ENCODE peak calls at places on chromosomes 2 and 18, in eight cellular contexts. One of them, this sample, is unnamed.

GRCh38 chr2:69955029-69955428 is 6.4 kb downstream of the ASPRV1 start:
- DNase-seq in adrenal gland: no peak
- DNase-seq in GM23338: no peak
- DNase-seq in heart left ventricle: no peak
- DNase-seq in left ventricle myocardium inferior: no peak
- DNase-seq in suprapubic skin: no peak
- DNase-seq in sigmoid colon: no peak
- DNase-seq in transverse colon: no peak
- DNase-seq in this sample: peak; percentile 35

GRCh38 chr2:150474326-150475074 is 13.0 kb downstream of the RND3 start:
- DNase-seq in adrenal gland: no peak
- DNase-seq in left ventricle myocardium inferior: no peak
- DNase-seq in heart left ventricle: no peak
- DNase-seq in transverse colon: no peak
- DNase-seq in suprapubic skin: no peak
- DNase-seq in GM23338: no peak
- DNase-seq in sigmoid colon: no peak
- DNase-seq in this sample: no peak

GRCh38 chr18:52716926-52717325 is 376.9 kb downstream of the DCC start:
- DNase-seq in heart left ventricle: no peak
- DNase-seq in transverse colon: peak; percentile 73
- DNase-seq in sigmoid colon: no peak
- DNase-seq in GM23338: peak; percentile 24
- DNase-seq in adrenal gland: peak; percentile 21
- DNase-seq in suprapubic skin: no peak
- DNase-seq in left ventricle myocardium inferior: no peak
- DNase-seq in this sample: no peak

GRCh38 chr2:38835015-38835601 is 40.6 kb downstream of the DHX57 start:
- DNase-seq in adrenal gland: no peak
- DNase-seq in suprapubic skin: no peak
- DNase-seq in left ventricle myocardium inferior: no peak
- DNase-seq in GM23338: peak; percentile 75
- DNase-seq in heart left ventricle: no peak
- DNase-seq in transverse colon: no peak
- DNase-seq in sigmoid colon: no peak
- DNase-seq in this sample: no peak

GRCh38 chr2:117071556-117072102 is 742.9 kb upstream of the DDX18 start:
- DNase-seq in suprapubic skin: peak; percentile 76
- DNase-seq in sigmoid colon: peak; percentile 62
- DNase-seq in GM23338: no peak
- DNase-seq in adrenal gland: no peak
- DNase-seq in transverse colon: no peak
- DNase-seq in heart left ventricle: no peak
- DNase-seq in left ventricle myocardium inferior: no peak
- DNase-seq in this sample: no peak

GRCh38 chr2:21757805-21758204 is 634.0 kb downstream of the TDRD15 start:
- DNase-seq in left ventricle myocardium inferior: peak; percentile 29
- DNase-seq in heart left ventricle: peak; percentile 58
- DNase-seq in GM23338: no peak
- DNase-seq in adrenal gland: no peak
- DNase-seq in suprapubic skin: no peak
- DNase-seq in transverse colon: no peak
- DNase-seq in sigmoid colon: no peak
- DNase-seq in this sample: no peak

GRCh38 chr2:177058747-177059146 is 153.8 kb upstream of the HNRNPA3 start:
- DNase-seq in suprapubic skin: no peak
- DNase-seq in sigmoid colon: no peak
- DNase-seq in GM23338: no peak
- DNase-seq in transverse colon: no peak
- DNase-seq in left ventricle myocardium inferior: no peak
- DNase-seq in heart left ventricle: no peak
- DNase-seq in adrenal gland: no peak
- DNase-seq in this sample: no peak

GRCh38 chr2:39494784-39495251 is 57.7 kb upstream of the MAP4K3 start:
- DNase-seq in adrenal gland: no peak
- DNase-seq in heart left ventricle: peak; percentile 47
- DNase-seq in left ventricle myocardium inferior: no peak
- DNase-seq in sigmoid colon: no peak
- DNase-seq in transverse colon: no peak
- DNase-seq in suprapubic skin: no peak
- DNase-seq in GM23338: peak; percentile 51
- DNase-seq in this sample: no peak

GRCh38 chr2:32564417-32565035 is 63.3 kb upstream of the TTC27 start:
- DNase-seq in adrenal gland: no peak
- DNase-seq in heart left ventricle: no peak
- DNase-seq in sigmoid colon: no peak
- DNase-seq in GM23338: peak; percentile 30
- DNase-seq in suprapubic skin: no peak
- DNase-seq in left ventricle myocardium inferior: no peak
- DNase-seq in transverse colon: no peak
- DNase-seq in this sample: no peak

GRCh38 chr2:187390891-187391290 is 57.2 kb downstream of the CALCRL start:
- DNase-seq in left ventricle myocardium inferior: no peak
- DNase-seq in sigmoid colon: no peak
- DNase-seq in GM23338: no peak
- DNase-seq in adrenal gland: no peak
- DNase-seq in suprapubic skin: no peak
- DNase-seq in heart left ventricle: no peak
- DNase-seq in transverse colon: no peak
- DNase-seq in this sample: no peak

GRCh38 chr2:154375625-154376020 is 322.9 kb upstream of the KCNJ3 start:
- DNase-seq in suprapubic skin: no peak
- DNase-seq in left ventricle myocardium inferior: no peak
- DNase-seq in sigmoid colon: no peak
- DNase-seq in heart left ventricle: no peak
- DNase-seq in GM23338: peak; percentile 85
- DNase-seq in adrenal gland: no peak
- DNase-seq in transverse colon: no peak
- DNase-seq in this sample: no peak

GRCh38 chr18:59505311-59505710 is 146.2 kb upstream of the LMAN1 start:
- DNase-seq in adrenal gland: no peak
- DNase-seq in transverse colon: no peak
- DNase-seq in sigmoid colon: no peak
- DNase-seq in suprapubic skin: no peak
- DNase-seq in left ventricle myocardium inferior: no peak
- DNase-seq in heart left ventricle: no peak
- DNase-seq in GM23338: no peak
- DNase-seq in this sample: no peak

GRCh38 chr2:221969087-221969829 is 329.5 kb downstream of the PAX3 start:
- DNase-seq in heart left ventricle: no peak
- DNase-seq in transverse colon: no peak
- DNase-seq in GM23338: peak; percentile 65
- DNase-seq in adrenal gland: peak; percentile 28
- DNase-seq in left ventricle myocardium inferior: no peak
- DNase-seq in sigmoid colon: no peak
- DNase-seq in suprapubic skin: no peak
- DNase-seq in this sample: no peak

GRCh38 chr2:215828528-215829184 is 184.7 kb downstream of the MREG start:
- DNase-seq in adrenal gland: peak; percentile 78
- DNase-seq in transverse colon: peak; percentile 58
- DNase-seq in GM23338: peak; percentile 89
- DNase-seq in heart left ventricle: no peak
- DNase-seq in sigmoid colon: peak; percentile 71
- DNase-seq in left ventricle myocardium inferior: no peak
- DNase-seq in suprapubic skin: no peak
- DNase-seq in this sample: peak; percentile 38

GRCh38 chr2:6977095-6977777 is 60.0 kb downstream of the RNF144A start:
- DNase-seq in GM23338: no peak
- DNase-seq in heart left ventricle: peak; percentile 63
- DNase-seq in left ventricle myocardium inferior: peak; percentile 78
- DNase-seq in adrenal gland: peak; percentile 83
- DNase-seq in suprapubic skin: no peak
- DNase-seq in transverse colon: peak; percentile 70
- DNase-seq in sigmoid colon: peak; percentile 91
- DNase-seq in this sample: peak; percentile 68

GRCh38 chr2:208584387-208584965 is 177.9 kb downstream of the PTH2R start:
- DNase-seq in adrenal gland: no peak
- DNase-seq in left ventricle myocardium inferior: no peak
- DNase-seq in GM23338: no peak
- DNase-seq in heart left ventricle: no peak
- DNase-seq in suprapubic skin: no peak
- DNase-seq in sigmoid colon: no peak
- DNase-seq in transverse colon: no peak
- DNase-seq in this sample: no peak

GRCh38 chr2:101748000-101748399 is 50.5 kb downstream of the MAP4K4 start:
- DNase-seq in transverse colon: no peak
- DNase-seq in sigmoid colon: no peak
- DNase-seq in suprapubic skin: no peak
- DNase-seq in GM23338: no peak
- DNase-seq in heart left ventricle: no peak
- DNase-seq in adrenal gland: no peak
- DNase-seq in left ventricle myocardium inferior: no peak
- DNase-seq in this sample: no peak

GRCh38 chr2:46519265-46519664 is 39.9 kb downstream of the TMEM247 start:
- DNase-seq in sigmoid colon: no peak
- DNase-seq in left ventricle myocardium inferior: no peak
- DNase-seq in adrenal gland: no peak
- DNase-seq in heart left ventricle: no peak
- DNase-seq in suprapubic skin: no peak
- DNase-seq in transverse colon: no peak
- DNase-seq in GM23338: no peak
- DNase-seq in this sample: no peak

GRCh38 chr2:78070693-78071092 is 548.5 kb upstream of the LRRTM4 start:
- DNase-seq in GM23338: no peak
- DNase-seq in suprapubic skin: no peak
- DNase-seq in sigmoid colon: no peak
- DNase-seq in left ventricle myocardium inferior: no peak
- DNase-seq in adrenal gland: no peak
- DNase-seq in heart left ventricle: no peak
- DNase-seq in transverse colon: no peak
- DNase-seq in this sample: no peak

GRCh38 chr2:119435953-119436297 is 4.3 kb downstream of the TMEM37 start:
- DNase-seq in sigmoid colon: no peak
- DNase-seq in suprapubic skin: no peak
- DNase-seq in GM23338: no peak
- DNase-seq in left ventricle myocardium inferior: no peak
- DNase-seq in adrenal gland: no peak
- DNase-seq in heart left ventricle: no peak
- DNase-seq in transverse colon: no peak
- DNase-seq in this sample: no peak

GRCh38 chr2:174400853-174401252 is 5.3 kb downstream of the SCRN3 start:
- DNase-seq in GM23338: no peak
- DNase-seq in left ventricle myocardium inferior: no peak
- DNase-seq in sigmoid colon: no peak
- DNase-seq in transverse colon: no peak
- DNase-seq in heart left ventricle: no peak
- DNase-seq in suprapubic skin: no peak
- DNase-seq in adrenal gland: no peak
- DNase-seq in this sample: no peak

DNA sequence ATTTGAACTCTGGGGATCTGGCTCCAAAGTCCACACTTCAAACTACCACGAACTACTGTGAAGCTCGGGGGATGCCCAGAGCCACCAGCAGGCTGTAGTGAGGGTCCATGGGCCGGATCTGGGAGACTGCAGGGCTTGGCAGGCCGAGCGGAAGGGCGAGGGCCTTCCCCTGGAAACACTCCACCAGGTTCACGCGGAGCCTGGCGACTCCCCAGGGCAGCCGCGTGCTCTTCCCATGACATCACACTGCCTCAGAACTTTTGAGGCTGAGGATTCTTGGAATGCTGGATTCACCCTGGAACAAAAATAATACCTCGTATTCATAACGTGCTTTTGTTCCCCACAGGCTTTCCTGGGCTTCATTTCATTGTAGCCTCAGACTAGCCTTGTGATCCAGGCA is 201.0 kb downstream of the SMAD7 start:
- DNase-seq in suprapubic skin: peak; percentile 83
- DNase-seq in adrenal gland: no peak
- DNase-seq in sigmoid colon: peak; percentile 80
- DNase-seq in left ventricle myocardium inferior: peak; percentile 73
- DNase-seq in transverse colon: no peak
- DNase-seq in heart left ventricle: peak; percentile 83
- DNase-seq in GM23338: no peak
- DNase-seq in this sample: peak; percentile 18
- TF ChIP-seq CTCF in suprapubic skin: no peak
- TF ChIP-seq CTCF in adrenal gland: no peak
- TF ChIP-seq CTCF in sigmoid colon: no peak
- TF ChIP-seq CTCF in left ventricle myocardium inferior: peak; percentile 58
- TF ChIP-seq CTCF in transverse colon: no peak
- TF ChIP-seq CTCF in heart left ventricle: peak; percentile 40
- TF ChIP-seq CTCF in GM23338: no peak
- TF ChIP-seq CTCF in this sample: peak; percentile 25

GRCh38 chr2:237228226-237228625 is 142.5 kb downstream of the COPS8 start:
- DNase-seq in suprapubic skin: no peak
- DNase-seq in sigmoid colon: no peak
- DNase-seq in heart left ventricle: no peak
- DNase-seq in adrenal gland: no peak
- DNase-seq in transverse colon: no peak
- DNase-seq in GM23338: no peak
- DNase-seq in left ventricle myocardium inferior: no peak
- DNase-seq in this sample: no peak
- H3K4me3 ChIP-seq in suprapubic skin: no peak overlapping the region
- H3K4me3 ChIP-seq in sigmoid colon: no peak overlapping the region
- H3K4me3 ChIP-seq in heart left ventricle: no peak overlapping the region
- H3K4me3 ChIP-seq in adrenal gland: no peak overlapping the region
- H3K4me3 ChIP-seq in transverse colon: no peak overlapping the region
- H3K4me3 ChIP-seq in GM23338: no peak overlapping the region
- H3K4me3 ChIP-seq in left ventricle myocardium inferior: no peak overlapping the region
- H3K4me3 ChIP-seq in this sample: no peak overlapping the region

GRCh38 chr2:27040282-27040681 is 7.5 kb downstream of the TMEM214 start:
- DNase-seq in left ventricle myocardium inferior: no peak
- DNase-seq in GM23338: no peak
- DNase-seq in transverse colon: no peak
- DNase-seq in heart left ventricle: no peak
- DNase-seq in sigmoid colon: no peak
- DNase-seq in adrenal gland: no peak
- DNase-seq in suprapubic skin: no peak
- DNase-seq in this sample: no peak

GRCh38 chr2:27039871-27040270 is 7.1 kb downstream of the TMEM214 start:
- DNase-seq in suprapubic skin: no peak
- DNase-seq in sigmoid colon: no peak
- DNase-seq in heart left ventricle: no peak
- DNase-seq in transverse colon: no peak
- DNase-seq in left ventricle myocardium inferior: no peak
- DNase-seq in GM23338: no peak
- DNase-seq in adrenal gland: no peak
- DNase-seq in this sample: no peak

GRCh38 chr2:27042985-27043634 is 8.4 kb upstream of the AGBL5 start:
- DNase-seq in transverse colon: peak; percentile 42
- DNase-seq in sigmoid colon: no peak
- DNase-seq in heart left ventricle: no peak
- DNase-seq in GM23338: no peak
- DNase-seq in adrenal gland: no peak
- DNase-seq in suprapubic skin: no peak
- DNase-seq in left ventricle myocardium inferior: no peak
- DNase-seq in this sample: no peak

GRCh38 chr2:27041708-27042107 is 8.9 kb downstream of the TMEM214 start:
- DNase-seq in adrenal gland: no peak
- DNase-seq in suprapubic skin: no peak
- DNase-seq in GM23338: no peak
- DNase-seq in left ventricle myocardium inferior: no peak
- DNase-seq in transverse colon: no peak
- DNase-seq in sigmoid colon: no peak
- DNase-seq in heart left ventricle: no peak
- DNase-seq in this sample: no peak

GRCh38 chr2:27042159-27042661 is 9.3 kb upstream of the AGBL5 start:
- DNase-seq in adrenal gland: no peak
- DNase-seq in left ventricle myocardium inferior: no peak
- DNase-seq in suprapubic skin: no peak
- DNase-seq in sigmoid colon: no peak
- DNase-seq in GM23338: no peak
- DNase-seq in heart left ventricle: no peak
- DNase-seq in transverse colon: no peak
- DNase-seq in this sample: no peak
- H3K36me3 ChIP-seq in adrenal gland: peaks cover 45% of the 10 kb centered on the region
- H3K36me3 ChIP-seq in left ventricle myocardium inferior: peaks cover 44% of the 10 kb centered on the region
- H3K36me3 ChIP-seq in suprapubic skin: peaks cover 43% of the 10 kb centered on the region
- H3K36me3 ChIP-seq in sigmoid colon: peaks cover 42% of the 10 kb centered on the region
- H3K36me3 ChIP-seq in GM23338: peaks cover 17% of the 10 kb centered on the region
- H3K36me3 ChIP-seq in heart left ventricle: peaks cover 21% of the 10 kb centered on the region
- H3K36me3 ChIP-seq in transverse colon: peaks cover 43% of the 10 kb centered on the region
- H3K36me3 ChIP-seq in this sample: no peaks in the 10 kb centered on the region

GRCh38 chr2:237581751-237582746 is 8.5 kb downstream of the RAB17 start:
- DNase-seq in GM23338: no peak
- DNase-seq in heart left ventricle: peak; percentile 82
- DNase-seq in transverse colon: peak; percentile 19
- DNase-seq in adrenal gland: peak; percentile 74
- DNase-seq in left ventricle myocardium inferior: peak; percentile 81
- DNase-seq in sigmoid colon: peak; percentile 94
- DNase-seq in suprapubic skin: no peak
- DNase-seq in this sample: peak; percentile 54
- TF ChIP-seq CTCF in GM23338: peak; percentile 68
- TF ChIP-seq CTCF in heart left ventricle: peak; percentile 49
- TF ChIP-seq CTCF in transverse colon: peak; percentile 8
- TF ChIP-seq CTCF in adrenal gland: peak; percentile 53
- TF ChIP-seq CTCF in left ventricle myocardium inferior: peak; percentile 68
- TF ChIP-seq CTCF in sigmoid colon: peak; percentile 29
- TF ChIP-seq CTCF in suprapubic skin: no peak
- TF ChIP-seq CTCF in this sample: peak; percentile 52

This sample was measured in gastrocnemius medialis.